ENCODE peak calls at places on chromosomes 3 and 15, in six cellular contexts. X is HCT116, K is H1, I is GM12878, T is K562, V is HepG2. F is an unnamed sample.

GRCh38 chr3:9695322-9695721 is 8.3 kb upstream of the CPNE9 start:
- DNase-seq in T (no peak), K (no peak), I (no peak), V (no peak), X (no peak), F (no peak)

GRCh38 chr3:81218023-81218422 is 543.4 kb downstream of the GBE1 start:
- DNase-seq in K (no peak), X (no peak), V (peak; percentile 23), I (no peak), T (no peak), F (peak; percentile 8)

GRCh38 chr15:89482139-89482538 is 14.2 kb downstream of the RHCG start:
- DNase-seq in V (no peak), X (no peak), I (no peak), T (no peak), K (no peak), F (no peak)

GRCh38 chr3:9293066-9293465 is 43.6 kb upstream of the SRGAP3 start:
- DNase-seq in I (no peak), T (no peak), K (no peak), X (no peak), V (no peak), F (no peak)

GRCh38 chr15:92322566-92323355 is 70.9 kb upstream of the ST8SIA2 start:
- DNase-seq in X (no peak), T (no peak), K (no peak), V (no peak), I (no peak), F (no peak)

GRCh38 chr15:84826369-84826823 is 9.2 kb downstream of the ALPK3 start:
- DNase-seq in T (peak; percentile 70), V (peak; percentile 48), I (no peak), X (peak; percentile 56), K (peak; percentile 70), F (no peak)

GRCh38 chr3:11539218-11539617 is 104.5 kb downstream of the VGLL4 start:
- DNase-seq in T (no peak), K (no peak), X (no peak), V (no peak), I (no peak), F (no peak)

GRCh38 chr3:111850481-111850880 is 8.6 kb upstream of the PHLDB2 start:
- DNase-seq in V (no peak), K (no peak), T (no peak), X (no peak), I (no peak), F (no peak)

GRCh38 chr3:154602241-154602640 is 172.3 kb upstream of the GPR149 start:
- DNase-seq in K (no peak), X (no peak), T (no peak), V (no peak), I (no peak), F (no peak)

GRCh38 chr3:139480585-139480984 is 4.3 kb upstream of the RBP2 start:
- DNase-seq in T (no peak), V (no peak), K (peak; percentile 47), I (no peak), X (no peak), F (no peak)
- TF ChIP-seq ZNF274 in T (no peak), V (no peak), K (no peak), I (no peak), X (no peak), F (no peak)

DNA sequence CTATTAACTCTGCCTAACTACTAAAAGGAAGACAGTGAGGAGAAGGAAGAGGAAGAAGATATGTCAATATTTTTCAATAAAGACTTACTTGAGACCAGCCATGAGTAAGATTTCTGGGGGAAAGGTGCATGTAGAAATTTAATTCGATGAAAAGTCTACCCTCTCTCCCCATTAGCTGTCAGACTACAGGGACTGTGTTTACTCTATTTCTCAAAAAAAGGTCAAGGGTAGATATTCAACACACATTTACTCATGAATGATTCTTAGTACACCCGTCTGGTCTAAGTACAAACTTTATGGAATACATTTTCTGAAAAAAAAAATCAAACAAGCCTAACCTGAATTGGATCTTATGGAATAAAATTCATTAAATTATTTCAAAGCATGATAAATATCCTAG is 6.8 kb downstream of the TSPAN3 start:
- DNase-seq in I (no peak), T (no peak), X (no peak), K (no peak), V (no peak), F (no peak)
- H3K4me1 ChIP-seq in I (peaks cover 27% of the 10 kb centered on the region), T (peaks cover 29% of the 10 kb centered on the region), X (peaks cover 7% of the 10 kb centered on the region), K (peaks cover 6% of the 10 kb centered on the region), V (peaks cover 47% of the 10 kb centered on the region), F (no peaks in the 10 kb centered on the region)

GRCh38 chr3:56135941-56136340 is 332.3 kb downstream of the ERC2 start:
- DNase-seq in V (no peak), K (no peak), T (no peak), X (no peak), I (no peak), F (no peak)
- TF ChIP-seq ZNF274 in V (no peak), K (no peak), T (no peak), X (no peak), I (no peak), F (no peak)

GRCh38 chr3:196633658-196634151 is 5.8 kb upstream of the NRROS start:
- DNase-seq in T (no peak), V (no peak), K (no peak), I (no peak), X (no peak), F (no peak)

GRCh38 chr3:196632033-196632751 is 7.3 kb upstream of the NRROS start:
- DNase-seq in I (peak; percentile 69), X (peak; percentile 56), T (peak; percentile 96), V (peak; percentile 54), K (peak; percentile 88), F (peak; percentile 89)

GRCh38 chr3:196629234-196629633 is 10.3 kb upstream of the NRROS start:
- DNase-seq in X (no peak), I (no peak), T (no peak), K (no peak), V (no peak), F (no peak)

GRCh38 chr3:196634224-196634623 is 5.3 kb upstream of the NRROS start:
- DNase-seq in X (no peak), K (no peak), T (no peak), V (no peak), I (no peak), F (no peak)

DNA sequence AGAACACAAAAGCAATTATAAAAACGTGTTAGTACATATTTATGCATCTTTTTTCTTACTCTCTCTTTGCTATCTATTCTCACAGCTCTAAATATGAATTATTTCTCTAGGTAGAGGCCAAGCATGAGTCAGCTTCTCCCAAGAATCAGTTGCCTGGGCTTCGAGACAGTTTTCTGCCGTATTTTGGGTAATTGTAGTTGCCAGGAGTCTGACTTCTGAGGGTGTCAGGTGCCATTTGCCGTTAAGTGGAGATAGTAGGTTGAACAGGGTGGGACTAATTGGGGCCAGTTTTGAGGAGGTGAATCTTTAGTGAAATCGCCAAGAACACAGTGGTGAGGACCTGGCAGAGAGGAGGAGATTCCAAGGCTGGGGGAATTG is 7.8 kb upstream of the NRROS start:
- DNase-seq in I (no peak), T (peak; percentile 46), K (no peak), X (no peak), V (no peak), F (no peak)
- H3K4me1 ChIP-seq in I (peaks cover 38% of the 10 kb centered on the region), T (peaks cover 23% of the 10 kb centered on the region), K (peaks cover 17% of the 10 kb centered on the region), X (peaks cover 2% of the 10 kb centered on the region), V (peaks cover 35% of the 10 kb centered on the region), F (peaks cover 11% of the 10 kb centered on the region)

DNA sequence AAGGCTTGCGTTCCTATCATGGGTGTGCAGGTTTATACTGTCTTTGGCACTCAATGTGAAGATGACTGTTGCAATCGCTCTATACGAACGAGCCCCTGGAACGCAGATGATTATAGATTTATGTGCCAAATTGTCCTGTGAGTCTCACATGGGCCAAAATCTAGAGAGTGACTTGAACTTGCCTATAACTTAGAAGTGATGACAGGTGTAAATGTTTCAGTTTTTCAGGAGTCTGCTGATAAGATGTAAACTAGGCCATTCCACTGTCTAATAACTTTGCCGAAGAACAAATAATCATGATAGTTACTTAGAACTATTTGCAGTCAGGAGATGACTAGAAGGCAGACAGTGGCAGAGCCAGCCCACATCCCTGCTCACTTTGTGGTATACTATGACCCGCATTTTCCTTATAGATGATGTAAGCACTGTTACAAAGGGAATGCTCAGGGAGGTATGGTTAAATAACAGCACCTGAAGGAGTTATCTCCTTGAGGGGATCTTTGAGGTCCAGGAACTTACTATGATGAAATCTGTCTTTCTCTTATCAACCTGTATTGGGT is 30.5 kb upstream of the TRPC1 start:
- DNase-seq in I (no peak), V (no peak), K (no peak), T (no peak), X (no peak), F (no peak)
- TF ChIP-seq ZNF274 in I (no peak), V (no peak), K (no peak), T (no peak), X (no peak), F (no peak)

GRCh38 chr3:107596639-107597038 is 73.9 kb downstream of the BBX start:
- DNase-seq in T (no peak), I (no peak), K (no peak), X (no peak), V (no peak), F (no peak)

GRCh38 chr3:107594870-107595269 is 72.1 kb downstream of the BBX start:
- DNase-seq in V (peak; percentile 3), X (no peak), T (no peak), I (no peak), K (no peak), F (no peak)

GRCh38 chr3:107599755-107600122 is 77.0 kb downstream of the BBX start:
- DNase-seq in I (no peak), K (no peak), V (no peak), T (no peak), X (no peak), F (no peak)

GRCh38 chr3:107600784-107601183 is 78.0 kb downstream of the BBX start:
- DNase-seq in I (no peak), V (no peak), X (no peak), K (no peak), T (no peak), F (no peak)

DNA sequence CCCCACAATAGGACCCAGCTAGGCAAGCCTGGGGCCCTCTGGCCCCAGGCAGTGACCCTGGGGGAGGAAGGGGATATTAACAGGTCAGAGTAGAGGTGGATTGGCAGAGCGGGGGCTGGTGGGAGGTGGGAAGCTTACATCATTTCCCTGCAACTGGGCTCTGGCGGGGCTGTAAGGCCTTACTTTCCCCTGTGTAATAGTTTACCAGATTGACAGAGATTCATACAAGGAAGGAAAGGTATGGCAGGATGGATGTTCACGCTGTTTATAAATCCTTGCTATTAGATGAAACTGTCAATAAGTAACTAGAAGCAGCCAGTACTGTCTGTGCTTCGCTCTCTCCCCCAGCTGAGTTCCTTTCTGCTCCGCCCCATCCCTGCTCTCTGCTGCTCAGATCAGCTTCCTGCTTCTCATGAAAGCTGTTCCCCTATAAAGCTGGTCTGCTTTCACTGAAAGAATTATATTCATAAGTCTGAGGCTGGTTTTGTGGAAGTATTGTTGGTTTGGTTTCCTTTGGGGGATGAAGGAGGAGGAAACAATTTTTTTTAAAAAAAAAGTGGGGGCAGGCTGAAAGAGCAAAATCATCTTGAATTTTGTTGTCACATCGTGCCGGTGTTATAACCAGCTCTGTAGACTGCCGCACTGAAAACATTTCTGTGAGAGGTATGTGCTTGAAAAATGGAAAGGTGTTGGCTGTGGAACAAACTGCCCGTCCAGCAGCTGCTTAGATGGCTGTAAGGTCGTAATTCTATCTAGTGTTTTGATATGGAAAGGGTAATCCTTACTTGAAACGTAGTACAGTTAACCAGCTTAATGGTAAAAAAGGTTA is 76.4 kb downstream of the BBX start:
- DNase-seq in K (no peak), V (peak; percentile 65), T (no peak), X (no peak), I (peak; percentile 59), F (no peak)
- H3K4me1 ChIP-seq in K (peaks cover 14% of the 10 kb centered on the region), V (peaks cover 31% of the 10 kb centered on the region), T (no peaks in the 10 kb centered on the region), X (no peaks in the 10 kb centered on the region), I (peaks cover 13% of the 10 kb centered on the region), F (no peaks in the 10 kb centered on the region)

F was measured in NT2/D1.